ENCODE peak calls at places on chromosome 9, in eight cellular contexts. W, K, O, C, G, D, I and Z are unnamed samples.

GRCh38 chr9:125971895-125972729 is 224.9 kb downstream of the PBX3 start:
- DNase-seq in W (peak), K (no peak), O (no peak), C (no peak), G (no peak), D (peak), I (no peak), Z (no peak)

GRCh38 chr9:135273077-135273476 is 185.6 kb downstream of the OLFM1 start:
- DNase-seq in W (no peak), K (no peak), O (no peak), C (no peak), G (no peak), D (no peak), I (no peak), Z (no peak)

GRCh38 chr9:91814681-91815212 is 135.3 kb downstream of the ROR2 start:
- DNase-seq in W (no peak), K (no peak), O (no peak), C (no peak), G (no peak), D (no peak), I (no peak), Z (no peak)

GRCh38 chr9:95481000-95481399 is 35.8 kb downstream of the PTCH1 start:
- DNase-seq in W (no peak), K (no peak), O (no peak), C (no peak), G (no peak), D (no peak), I (no peak), Z (no peak)

GRCh38 chr9:32424616-32425015 is 40.2 kb downstream of the ACO1 start:
- DNase-seq in W (peak), K (no peak), O (no peak), C (no peak), G (no peak), D (no peak), I (no peak), Z (no peak)

GRCh38 chr9:128718047-128718446 is 5.9 kb downstream of the ZDHHC12 start:
- DNase-seq in W (no peak), K (no peak), O (peak), C (no peak), G (no peak), D (no peak), I (no peak), Z (no peak)

GRCh38 chr9:113373255-113373654 is 3.5 kb downstream of the HDHD3 start:
- DNase-seq in W (no peak), K (no peak), O (no peak), C (no peak), G (no peak), D (no peak), I (no peak), Z (no peak)

GRCh38 chr9:77981332-77981731 is 50.3 kb downstream of the GNAQ start:
- DNase-seq in W (peak), K (peak), O (no peak), C (peak), G (no peak), D (peak), I (no peak), Z (peak)

GRCh38 chr9:84371737-84372136 is 31.2 kb upstream of the SLC28A3 start:
- DNase-seq in W (peak), K (peak), O (no peak), C (peak), G (no peak), D (no peak), I (no peak), Z (peak)

GRCh38 chr9:17236147-17236546 is 101.3 kb downstream of the CNTLN start:
- DNase-seq in W (no peak), K (no peak), O (no peak), C (no peak), G (no peak), D (no peak), I (no peak), Z (no peak)

GRCh38 chr9:136204838-136205706 is at the start of gene LHX3:
- DNase-seq in W (no peak), K (no peak), O (no peak), C (no peak), G (no peak), D (no peak), I (no peak), Z (no peak)